ENCODE peak calls at places on chromosomes 4 and X, in ten cellular contexts. G, K, X, N, V, I, T, C, J and W are unnamed samples.

GRCh38 chrX:134632386-134632785 is 25.9 kb downstream of the PLAC1 start:
- DNase-seq in G (no peak), K (no peak), X (no peak), N (no peak), V (no peak), I (no peak), T (no peak), C (no peak), J (no peak), W (no peak)

GRCh38 chr4:57064811-57065711 is 45.1 kb downstream of the IGFBP7 start:
- DNase-seq in G (no peak), K (peak; percentile 98), X (peak; percentile 74), N (peak; percentile 45), V (no peak), I (peak; percentile 71), T (peak; percentile 99), C (peak; percentile 86), J (no peak), W (peak; percentile 51)

GRCh38 chrX:81779701-81780100 is 577.8 kb downstream of the SH3BGRL start:
- DNase-seq in G (no peak), K (no peak), X (no peak), N (no peak), V (no peak), I (no peak), T (peak; percentile 0), C (no peak), J (no peak), W (no peak)

GRCh38 chr4:185481390-185481789 is 9.9 kb upstream of the CCDC110 start:
- DNase-seq in G (no peak), K (no peak), X (no peak), N (no peak), V (no peak), I (no peak), T (no peak), C (no peak), J (no peak), W (no peak)

GRCh38 chrX:20060961-20061868 is 55.5 kb downstream of the MAP7D2 start:
- DNase-seq in G (no peak), K (no peak), X (no peak), N (peak; percentile 9), V (no peak), I (no peak), T (no peak), C (no peak), J (no peak), W (no peak)

GRCh38 chr4:54971474-54971950 is 153.9 kb downstream of the KDR start:
- DNase-seq in G (peak; percentile 65), K (peak; percentile 53), X (no peak), N (no peak), V (peak; percentile 42), I (no peak), T (peak; percentile 37), C (no peak), J (no peak), W (no peak)

GRCh38 chr4:54065282-54066087 is 1.1 kb upstream of the CHIC2 start:
- DNase-seq in G (no peak), K (no peak), X (no peak), N (no peak), V (no peak), I (no peak), T (peak; percentile 35), C (no peak), J (no peak), W (no peak)

GRCh38 chrX:103685396-103685795 is 1.1 kb downstream of the MORF4L2 start:
- DNase-seq in G (no peak), K (no peak), X (no peak), N (no peak), V (no peak), I (no peak), T (no peak), C (no peak), J (no peak), W (no peak)

GRCh38 chr4:7684294-7684693 is 249.6 kb upstream of the PSAPL1 start:
- DNase-seq in G (no peak), K (no peak), X (no peak), N (no peak), V (no peak), I (no peak), T (no peak), C (no peak), J (no peak), W (no peak)

DNA sequence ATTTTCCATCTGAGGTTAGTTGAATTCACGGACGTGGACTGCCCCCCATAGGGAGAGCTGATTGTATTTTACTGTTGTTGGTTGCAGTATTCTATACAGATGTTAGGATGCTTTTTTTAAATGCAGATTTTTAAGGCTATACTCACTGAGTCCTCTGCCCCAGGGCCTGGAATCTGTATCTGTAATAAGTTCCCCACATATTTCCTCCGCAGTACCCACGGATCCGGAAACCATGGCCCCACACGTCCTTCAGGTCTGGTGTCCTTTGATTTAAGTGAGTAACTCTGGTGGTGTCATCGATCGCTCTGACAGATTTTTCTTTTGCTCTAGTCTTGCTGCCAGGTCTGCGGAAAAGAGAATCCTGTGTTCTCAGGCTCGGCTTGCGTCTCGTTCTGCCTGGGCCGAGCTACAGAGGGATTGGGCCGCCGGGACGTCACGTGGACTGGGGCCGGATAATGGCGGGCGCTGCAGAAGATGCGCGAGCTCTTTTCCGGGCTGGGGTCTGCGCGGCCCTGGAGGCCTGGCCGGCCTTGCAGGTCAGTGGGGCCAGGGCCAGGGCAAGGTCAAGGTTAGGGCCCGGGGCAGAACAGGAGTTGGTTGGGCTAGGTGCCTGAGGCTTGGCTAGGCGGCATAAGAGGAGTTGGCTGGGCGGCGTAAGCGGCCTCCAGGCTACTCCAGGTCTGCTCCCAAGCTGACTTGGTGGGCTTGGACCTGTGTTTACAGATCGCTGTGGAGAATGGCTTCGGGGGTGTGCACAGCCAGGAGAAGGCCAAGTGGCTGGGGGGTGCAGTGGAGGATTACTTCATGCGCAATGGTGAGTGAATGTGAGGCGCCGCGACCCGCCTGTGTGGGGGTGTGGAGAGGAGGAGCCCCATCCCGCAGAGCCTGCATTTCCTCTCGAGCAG is at the start of gene TSR2:
- DNase-seq in G (peak; percentile 90), K (peak; percentile 87), X (peak; percentile 86), N (peak; percentile 83), V (peak; percentile 69), I (peak; percentile 81), T (peak; percentile 88), C (peak; percentile 83), J (peak; percentile 81), W (peak; percentile 89)
- H3K27ac ChIP-seq in G (no peak within 1 kb of the TSS), K (peak within 1 kb of the TSS; percentile 38), X (peak within 1 kb of the TSS; percentile 56), N (peak within 1 kb of the TSS; percentile 57), V (peak within 1 kb of the TSS; percentile 78), I (peak within 1 kb of the TSS; percentile 68), T (peak within 1 kb of the TSS; percentile 52), C (peak within 1 kb of the TSS; percentile 18), J (no peak within 1 kb of the TSS), W (peak within 1 kb of the TSS; percentile 33)

GRCh38 chr4:106036334-106036733 is 141.1 kb downstream of the NPNT start:
- DNase-seq in G (no peak), K (no peak), X (no peak), N (no peak), V (no peak), I (no peak), T (no peak), C (no peak), J (no peak), W (no peak)

GRCh38 chr4:106038012-106038411 is 142.7 kb downstream of the NPNT start:
- DNase-seq in G (no peak), K (no peak), X (no peak), N (no peak), V (no peak), I (no peak), T (no peak), C (no peak), J (no peak), W (no peak)

GRCh38 chr4:106035204-106035603 is 139.9 kb downstream of the NPNT start:
- DNase-seq in G (no peak), K (no peak), X (no peak), N (no peak), V (no peak), I (no peak), T (no peak), C (no peak), J (no peak), W (no peak)

GRCh38 chr4:106038908-106039307 is 143.6 kb downstream of the NPNT start:
- DNase-seq in G (no peak), K (no peak), X (no peak), N (no peak), V (no peak), I (no peak), T (no peak), C (no peak), J (no peak), W (no peak)

GRCh38 chr4:106036848-106037247 is 141.6 kb downstream of the NPNT start:
- DNase-seq in G (no peak), K (no peak), X (no peak), N (no peak), V (no peak), I (no peak), T (no peak), C (no peak), J (no peak), W (no peak)
- TF ChIP-seq CTCF in G (no peak), K (no peak), X (no peak), N (no peak), V (no peak), I (no peak), T (no peak), C (no peak), J (no peak), W (no peak)

GRCh38 chr4:148287111-148287510 is 155.1 kb downstream of the NR3C2 start:
- DNase-seq in G (no peak), K (no peak), X (no peak), N (no peak), V (no peak), I (no peak), T (no peak), C (no peak), J (no peak), W (no peak)
- H3K4me3 ChIP-seq in G (no peak overlapping the region), K (no peak overlapping the region), X (no peak overlapping the region), N (no peak overlapping the region), V (no peak overlapping the region), I (no peak overlapping the region), T (no peak overlapping the region), C (no peak overlapping the region), J (no peak overlapping the region), W (no peak overlapping the region)

GRCh38 chr4:36013206-36013605 is 231.1 kb downstream of the ARAP2 start:
- DNase-seq in G (no peak), K (no peak), X (no peak), N (no peak), V (no peak), I (no peak), T (peak; percentile 61), C (no peak), J (no peak), W (no peak)

GRCh38 chr4:36010531-36010930 is 233.8 kb downstream of the ARAP2 start:
- DNase-seq in G (no peak), K (no peak), X (peak; percentile 9), N (no peak), V (no peak), I (no peak), T (peak; percentile 83), C (no peak), J (no peak), W (no peak)

GRCh38 chr4:36006226-36006625 is 238.1 kb downstream of the ARAP2 start:
- DNase-seq in G (no peak), K (peak; percentile 46), X (no peak), N (no peak), V (no peak), I (no peak), T (peak; percentile 87), C (no peak), J (no peak), W (no peak)

DNA sequence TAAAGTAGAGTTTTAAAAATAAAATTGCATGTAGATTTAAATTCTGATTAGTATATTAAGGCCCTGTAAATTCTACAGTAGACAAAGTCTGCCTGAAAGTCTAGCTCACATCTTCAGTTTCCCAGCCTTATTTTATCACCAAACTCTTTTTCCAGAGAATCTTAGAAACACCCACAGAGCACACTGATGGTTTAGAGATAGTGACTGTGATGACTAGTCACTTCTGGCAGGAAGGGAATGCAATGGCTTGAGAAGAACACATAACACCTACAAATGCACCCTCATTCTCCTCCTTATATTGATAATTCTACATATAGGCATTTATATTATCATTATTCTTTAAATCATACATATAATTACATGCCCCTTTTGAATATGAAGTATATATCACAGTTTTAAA is 232.9 kb downstream of the ARAP2 start:
- DNase-seq in G (no peak), K (no peak), X (no peak), N (no peak), V (no peak), I (no peak), T (peak; percentile 67), C (no peak), J (no peak), W (no peak)
- H3K27ac ChIP-seq in G (no peak overlapping the region), K (no peak overlapping the region), X (no peak overlapping the region), N (no peak overlapping the region), V (no peak overlapping the region), I (no peak overlapping the region), T (no peak overlapping the region), C (no peak overlapping the region), J (no peak overlapping the region), W (no peak overlapping the region)